ENCODE peak calls at places on chromosome 11, in nine cellular contexts. X is stomach, F is endodermal cell, W is thoracic aorta, J is mammary epithelial cell, Z is adrenal gland, O is IMR-90, I is testis, C is dorsolateral prefrontal cortex. K is an unnamed sample.

GRCh38 chr11:68854273-68854958 is 12.7 kb upstream of the CPT1A start:
- DNase-seq in X (no peak), Z (no peak), J (no peak), O (no peak), I (no peak), W (no peak), F (no peak), C (no peak), K (no peak)

GRCh38 chr11:31986201-31986889 is 104.5 kb upstream of the RCN1 start:
- DNase-seq in F (no peak), C (peak; percentile 71), I (no peak), J (no peak), O (no peak), X (no peak), W (no peak), Z (no peak), K (no peak)

GRCh38 chr11:126113515-126113957 is 50.9 kb upstream of the CDON start:
- DNase-seq in O (peak; percentile 96), I (peak; percentile 96), J (peak; percentile 87), X (peak; percentile 93), C (peak; percentile 82), Z (peak; percentile 98), F (peak; percentile 73), W (peak; percentile 87), K (peak; percentile 96)

GRCh38 chr11:134560066-134560465 is 148.0 kb upstream of the B3GAT1 start:
- DNase-seq in I (peak; percentile 10), O (no peak), C (no peak), W (no peak), J (no peak), F (peak; percentile 50), X (no peak), Z (no peak), K (peak; percentile 67)

GRCh38 chr11:77206264-77207018 is 78.4 kb downstream of the MYO7A start:
- DNase-seq in F (peak; percentile 40), C (no peak), I (no peak), Z (peak; percentile 11), J (no peak), X (no peak), W (no peak), O (no peak), K (no peak)

GRCh38 chr11:19276859-19277808 is 36.4 kb upstream of the E2F8 start:
- DNase-seq in X (peak; percentile 40), I (no peak), C (no peak), O (no peak), Z (no peak), J (peak; percentile 93), W (no peak), F (no peak), K (no peak)

GRCh38 chr11:64803846-64804345 is 882 bp upstream of the MAP4K2 start:
- DNase-seq in X (no peak), O (no peak), I (no peak), J (no peak), C (no peak), Z (no peak), F (peak; percentile 87), W (no peak), K (no peak)

GRCh38 chr11:17921620-17922473 is 91.0 kb downstream of the SERGEF start:
- DNase-seq in J (no peak), W (no peak), Z (peak; percentile 57), I (peak; percentile 16), F (no peak), C (no peak), O (peak; percentile 36), X (no peak), K (no peak)

GRCh38 chr11:47477323-47477722 is 28.4 kb upstream of the RAPSN start:
- DNase-seq in C (no peak), X (no peak), I (no peak), Z (peak; percentile 63), W (no peak), O (peak; percentile 69), F (no peak), J (peak; percentile 91), K (no peak)

GRCh38 chr11:100815787-100816330 is 128.8 kb downstream of the ARHGAP42 start:
- DNase-seq in Z (no peak), W (no peak), O (no peak), I (no peak), X (no peak), J (no peak), F (no peak), C (no peak), K (no peak)

GRCh38 chr11:72642815-72643511 is 31.3 kb downstream of the PDE2A start:
- DNase-seq in Z (peak; percentile 42), O (peak; percentile 11), F (peak; percentile 92), W (no peak), C (peak; percentile 47), J (no peak), I (peak; percentile 51), X (peak; percentile 56), K (no peak)

GRCh38 chr11:130413383-130414106 is 14.9 kb downstream of the ADAMTS8 start:
- DNase-seq in I (no peak), Z (no peak), X (no peak), F (no peak), O (peak; percentile 95), W (no peak), C (no peak), J (peak; percentile 94), K (no peak)

GRCh38 chr11:105856954-105857353 is 165.1 kb downstream of the MSANTD4 start:
- DNase-seq in I (no peak), X (no peak), J (no peak), W (no peak), C (no peak), O (no peak), F (no peak), Z (no peak), K (no peak)

GRCh38 chr11:10725114-10725906 is 25.7 kb upstream of the CTR9 start:
- DNase-seq in C (no peak), W (no peak), Z (no peak), X (no peak), I (no peak), F (no peak), J (peak; percentile 96), O (peak; percentile 86), K (no peak)

GRCh38 chr11:72969894-72970335 is 155.7 kb downstream of the ATG16L2 start:
- DNase-seq in Z (no peak), J (peak; percentile 76), O (peak; percentile 88), C (no peak), I (no peak), F (no peak), X (no peak), W (no peak), K (no peak)

GRCh38 chr11:27304514-27304913 is 58.5 kb downstream of the CCDC34 start:
- DNase-seq in J (no peak), X (no peak), O (no peak), W (no peak), I (no peak), Z (no peak), C (no peak), F (peak; percentile 91), K (no peak)

GRCh38 chr11:134604886-134605285 is 192.8 kb upstream of the B3GAT1 start:
- DNase-seq in J (no peak), I (no peak), X (no peak), Z (no peak), C (no peak), O (no peak), W (no peak), F (peak; percentile 7), K (peak; percentile 12)

DNA sequence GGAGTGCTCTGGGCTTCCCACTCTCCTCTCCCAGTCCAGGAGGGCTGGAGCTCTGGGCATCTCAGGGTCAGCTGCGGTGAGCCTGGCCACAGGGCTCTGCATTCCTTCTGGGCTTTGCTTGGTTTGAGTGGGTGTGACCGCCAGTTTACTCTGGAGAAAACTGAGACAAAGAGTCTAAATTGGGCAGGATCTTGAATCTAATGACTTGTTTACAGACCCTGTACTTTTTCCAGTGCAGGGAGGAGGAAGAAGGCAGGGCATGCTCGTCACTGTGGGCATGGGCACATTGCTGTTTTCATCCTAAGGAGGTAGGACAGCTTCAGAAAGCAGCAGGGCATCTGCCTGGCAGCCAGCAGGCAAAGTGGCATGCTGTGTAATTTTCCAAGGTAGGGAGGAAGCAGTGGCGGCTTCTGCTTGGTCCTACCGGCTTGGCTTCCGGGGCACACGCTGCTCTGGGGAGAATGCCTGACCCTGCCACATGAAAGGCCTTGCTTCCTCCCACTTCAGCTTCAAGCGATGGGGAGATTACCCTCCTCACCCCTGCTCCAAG is 22.9 kb downstream of the FLI1 start:
- DNase-seq in W (no peak), O (peak; percentile 62), C (no peak), F (no peak), J (no peak), I (no peak), X (no peak), Z (no peak), K (no peak)
- TF ChIP-seq CTCF in W (no peak), O (no peak), C (no peak), F (no peak), J (no peak), I (no peak), X (no peak), Z (no peak), K (no peak)

GRCh38 chr11:121873770-121874169 is 242.2 kb downstream of the BLID start:
- DNase-seq in C (no peak), W (no peak), F (no peak), I (no peak), O (no peak), X (no peak), J (no peak), Z (no peak), K (no peak)

GRCh38 chr11:121866822-121867221 is 249.2 kb downstream of the BLID start:
- DNase-seq in J (no peak), O (no peak), F (no peak), W (no peak), I (no peak), Z (no peak), C (no peak), X (no peak), K (no peak)

GRCh38 chr11:121864660-121865059 is 251.4 kb downstream of the BLID start:
- DNase-seq in I (no peak), O (no peak), C (no peak), Z (no peak), W (no peak), F (no peak), X (no peak), J (no peak), K (no peak)

GRCh38 chr11:121870202-121871045 is 245.6 kb downstream of the BLID start:
- DNase-seq in I (peak; percentile 51), F (no peak), W (no peak), J (no peak), O (no peak), Z (peak; percentile 29), C (no peak), X (no peak), K (no peak)

GRCh38 chr11:121869478-121869877 is 246.5 kb downstream of the BLID start:
- DNase-seq in Z (no peak), W (no peak), J (no peak), I (no peak), C (no peak), F (peak; percentile 59), X (no peak), O (no peak), K (no peak)
- H3K27ac ChIP-seq in Z (no peak overlapping the region), W (no peak overlapping the region), J (no peak overlapping the region), I (peak overlapping the region; percentile 51), C (no peak overlapping the region), F (no peak overlapping the region), X (peak overlapping the region; percentile 3), O (no peak overlapping the region), K (no peak overlapping the region)

GRCh38 chr11:131980199-131980598 is 609.8 kb downstream of the NTM start:
- DNase-seq in J (no peak), C (no peak), W (no peak), Z (no peak), O (no peak), F (no peak), X (no peak), I (no peak), K (no peak)
- H3K4me3 ChIP-seq in J (no peak overlapping the region), C (no peak overlapping the region), W (no peak overlapping the region), Z (no peak overlapping the region), O (no peak overlapping the region), F (no peak overlapping the region), X (no peak overlapping the region), I (no peak overlapping the region), K (no peak overlapping the region)

GRCh38 chr11:34357646-34358257 is at the start of gene ABTB2:
- DNase-seq in O (peak; percentile 96), W (peak; percentile 98), C (peak; percentile 89), X (peak; percentile 99), Z (peak; percentile 98), J (peak; percentile 96), I (peak; percentile 99), F (peak; percentile 99), K (peak; percentile 98)
- TF ChIP-seq CTCF in O (no peak), W (no peak), C (no peak), X (no peak), Z (no peak), J (no peak), I (no peak), F (no peak), K (no peak)

K was measured in coronary artery.